ENCODE peak calls at places on chromosomes 16 and 17, in nine cellular contexts. G, R, T, M, O, D, A, F and S are unnamed samples.

GRCh38 chr16:72442381-72443158 is 270.6 kb upstream of the PMFBP1 start:
- DNase-seq in O (no peak), M (no peak), T (no peak), R (no peak), A (no peak), G (no peak), D (no peak), F (peak), S (no peak)

GRCh38 chr16:15857779-15858560 is 1.1 kb upstream of the MYH11 start:
- DNase-seq in F (peak), M (peak), D (no peak), T (no peak), O (no peak), G (no peak), R (peak), A (no peak), S (no peak)

GRCh38 chr16:69064164-69064563 is 41.3 kb upstream of the HAS3 start:
- DNase-seq in G (no peak), R (no peak), A (no peak), O (no peak), T (no peak), M (no peak), D (no peak), F (no peak), S (no peak)

GRCh38 chr17:14407541-14407940 is 106.7 kb downstream of the HS3ST3B1 start:
- DNase-seq in D (no peak), O (no peak), M (no peak), F (no peak), T (no peak), G (no peak), R (no peak), A (no peak), S (no peak)

GRCh38 chr16:4654946-4655590 is 30.4 kb downstream of the MGRN1 start:
- DNase-seq in R (no peak), D (no peak), M (no peak), A (no peak), G (no peak), O (no peak), F (no peak), T (no peak), S (no peak)

GRCh38 chr17:30095507-30096244 is 20.9 kb upstream of the NSRP1 start:
- DNase-seq in A (peak), R (no peak), O (no peak), T (no peak), D (no peak), F (peak), G (no peak), M (peak), S (peak)

GRCh38 chr16:82585675-82586074 is 41.1 kb upstream of the CDH13 start:
- DNase-seq in O (no peak), D (no peak), T (no peak), G (no peak), F (peak), R (no peak), A (no peak), M (no peak), S (no peak)

GRCh38 chr16:27728691-27729090 is 178.7 kb downstream of the KATNIP start:
- DNase-seq in T (no peak), M (no peak), D (no peak), A (no peak), F (no peak), O (no peak), G (no peak), R (no peak), S (no peak)

GRCh38 chr17:76131692-76132573 is 9.1 kb downstream of the FOXJ1 start:
- DNase-seq in M (no peak), R (no peak), A (no peak), G (no peak), T (no peak), D (no peak), O (no peak), F (no peak), S (no peak)

GRCh38 chr17:3985800-3986199 is 21.6 kb upstream of the ATP2A3 start:
- DNase-seq in A (no peak), R (no peak), T (no peak), F (no peak), M (no peak), D (no peak), O (no peak), G (no peak), S (no peak)

GRCh38 chr17:35243459-35244204 is 760 bp downstream of the SLFN5 start:
- DNase-seq in T (peak), M (peak), A (no peak), G (no peak), O (peak), R (peak), F (peak), D (peak), S (no peak)